ENCODE peak calls at places on chromosomes 3 and 15, in ten cellular contexts. One of them, this sample, is unnamed.

GRCh38 chr15:98800437-98801233 is 152.3 kb downstream of the IGF1R start:
- DNase-seq in body of pancreas: peak; percentile 65
- DNase-seq in stomach: peak; percentile 48
- DNase-seq in tibial nerve: no peak
- DNase-seq in endothelial cell of umbilical vein: peak; percentile 98
- DNase-seq in heart left ventricle: no peak
- DNase-seq in HCT116: peak; percentile 59
- DNase-seq in A549: peak; percentile 81
- DNase-seq in thyroid gland: peak; percentile 53
- DNase-seq in adrenal gland: peak; percentile 58
- DNase-seq in this sample: peak; percentile 64

GRCh38 chr15:101657968-101658784 is 6.0 kb upstream of the TM2D3 start:
- DNase-seq in adrenal gland: no peak
- DNase-seq in tibial nerve: no peak
- DNase-seq in endothelial cell of umbilical vein: peak; percentile 56
- DNase-seq in A549: no peak
- DNase-seq in HCT116: no peak
- DNase-seq in heart left ventricle: peak; percentile 61
- DNase-seq in body of pancreas: peak; percentile 58
- DNase-seq in thyroid gland: peak; percentile 93
- DNase-seq in stomach: no peak
- DNase-seq in this sample: no peak

GRCh38 chr15:25643120-25643519 is 204.3 kb upstream of the UBE3A start:
- DNase-seq in tibial nerve: no peak
- DNase-seq in thyroid gland: no peak
- DNase-seq in stomach: no peak
- DNase-seq in adrenal gland: no peak
- DNase-seq in A549: no peak
- DNase-seq in endothelial cell of umbilical vein: no peak
- DNase-seq in heart left ventricle: no peak
- DNase-seq in HCT116: no peak
- DNase-seq in body of pancreas: no peak
- DNase-seq in this sample: no peak

GRCh38 chr3:65596511-65597224 is 442.1 kb downstream of the MAGI1 start:
- DNase-seq in heart left ventricle: no peak
- DNase-seq in adrenal gland: no peak
- DNase-seq in tibial nerve: no peak
- DNase-seq in thyroid gland: no peak
- DNase-seq in stomach: no peak
- DNase-seq in body of pancreas: no peak
- DNase-seq in A549: no peak
- DNase-seq in HCT116: no peak
- DNase-seq in endothelial cell of umbilical vein: no peak
- DNase-seq in this sample: no peak

GRCh38 chr3:34843479-34843870 is 795.9 kb upstream of the ARPP21 start:
- DNase-seq in tibial nerve: no peak
- DNase-seq in thyroid gland: no peak
- DNase-seq in HCT116: no peak
- DNase-seq in body of pancreas: no peak
- DNase-seq in heart left ventricle: no peak
- DNase-seq in A549: no peak
- DNase-seq in stomach: no peak
- DNase-seq in adrenal gland: no peak
- DNase-seq in endothelial cell of umbilical vein: no peak
- DNase-seq in this sample: no peak

GRCh38 chr3:89332311-89333159 is 225.1 kb downstream of the EPHA3 start:
- DNase-seq in thyroid gland: no peak
- DNase-seq in heart left ventricle: no peak
- DNase-seq in stomach: no peak
- DNase-seq in HCT116: no peak
- DNase-seq in tibial nerve: no peak
- DNase-seq in A549: no peak
- DNase-seq in endothelial cell of umbilical vein: no peak
- DNase-seq in adrenal gland: no peak
- DNase-seq in body of pancreas: no peak
- DNase-seq in this sample: no peak

GRCh38 chr3:56885879-56886647 is 84.3 kb upstream of the ARHGEF3 start:
- DNase-seq in stomach: no peak
- DNase-seq in endothelial cell of umbilical vein: no peak
- DNase-seq in A549: no peak
- DNase-seq in body of pancreas: no peak
- DNase-seq in heart left ventricle: no peak
- DNase-seq in adrenal gland: no peak
- DNase-seq in tibial nerve: no peak
- DNase-seq in thyroid gland: no peak
- DNase-seq in HCT116: no peak
- DNase-seq in this sample: no peak

GRCh38 chr3:9732753-9733115 is 1.2 kb downstream of the BRPF1 start:
- DNase-seq in endothelial cell of umbilical vein: peak; percentile 11
- DNase-seq in A549: no peak
- DNase-seq in heart left ventricle: no peak
- DNase-seq in adrenal gland: no peak
- DNase-seq in HCT116: no peak
- DNase-seq in body of pancreas: no peak
- DNase-seq in stomach: no peak
- DNase-seq in tibial nerve: no peak
- DNase-seq in thyroid gland: peak; percentile 41
- DNase-seq in this sample: no peak

GRCh38 chr3:171598990-171599389 is 138.8 kb upstream of the TNIK start:
- DNase-seq in heart left ventricle: no peak
- DNase-seq in endothelial cell of umbilical vein: no peak
- DNase-seq in stomach: no peak
- DNase-seq in A549: no peak
- DNase-seq in body of pancreas: no peak
- DNase-seq in HCT116: no peak
- DNase-seq in adrenal gland: no peak
- DNase-seq in thyroid gland: no peak
- DNase-seq in tibial nerve: no peak
- DNase-seq in this sample: no peak

GRCh38 chr15:98154863-98155262 is 194.4 kb downstream of the ARRDC4 start:
- DNase-seq in HCT116: no peak
- DNase-seq in adrenal gland: no peak
- DNase-seq in endothelial cell of umbilical vein: no peak
- DNase-seq in body of pancreas: no peak
- DNase-seq in stomach: no peak
- DNase-seq in tibial nerve: no peak
- DNase-seq in thyroid gland: no peak
- DNase-seq in heart left ventricle: no peak
- DNase-seq in A549: peak; percentile 18
- DNase-seq in this sample: no peak

GRCh38 chr3:11272913-11273574 is 847 bp downstream of the ATG7 start:
- DNase-seq in heart left ventricle: no peak
- DNase-seq in HCT116: no peak
- DNase-seq in stomach: no peak
- DNase-seq in body of pancreas: no peak
- DNase-seq in A549: no peak
- DNase-seq in thyroid gland: no peak
- DNase-seq in endothelial cell of umbilical vein: no peak
- DNase-seq in tibial nerve: no peak
- DNase-seq in adrenal gland: no peak
- DNase-seq in this sample: no peak

GRCh38 chr3:16179771-16180736 is 5.6 kb downstream of the GALNT15 start:
- DNase-seq in heart left ventricle: no peak
- DNase-seq in thyroid gland: no peak
- DNase-seq in tibial nerve: no peak
- DNase-seq in HCT116: no peak
- DNase-seq in endothelial cell of umbilical vein: no peak
- DNase-seq in adrenal gland: no peak
- DNase-seq in body of pancreas: no peak
- DNase-seq in A549: no peak
- DNase-seq in stomach: no peak
- DNase-seq in this sample: no peak

GRCh38 chr3:104820959-104821358 is 545.8 kb upstream of the ALCAM start:
- DNase-seq in heart left ventricle: no peak
- DNase-seq in A549: no peak
- DNase-seq in tibial nerve: no peak
- DNase-seq in thyroid gland: no peak
- DNase-seq in HCT116: no peak
- DNase-seq in endothelial cell of umbilical vein: no peak
- DNase-seq in adrenal gland: no peak
- DNase-seq in body of pancreas: no peak
- DNase-seq in stomach: no peak
- DNase-seq in this sample: no peak
- TF ChIP-seq POLR2A in heart left ventricle: no peak
- TF ChIP-seq POLR2A in A549: no peak
- TF ChIP-seq POLR2A in tibial nerve: no peak
- TF ChIP-seq POLR2A in thyroid gland: no peak
- TF ChIP-seq POLR2A in HCT116: no peak
- TF ChIP-seq POLR2A in endothelial cell of umbilical vein: no peak
- TF ChIP-seq POLR2A in adrenal gland: no peak
- TF ChIP-seq POLR2A in body of pancreas: no peak
- TF ChIP-seq POLR2A in stomach: no peak
- TF ChIP-seq POLR2A in this sample: no peak

GRCh38 chr3:117706731-117707130 is 997.2 kb downstream of the TUSC7 start:
- DNase-seq in body of pancreas: no peak
- DNase-seq in thyroid gland: no peak
- DNase-seq in HCT116: no peak
- DNase-seq in tibial nerve: no peak
- DNase-seq in heart left ventricle: no peak
- DNase-seq in adrenal gland: no peak
- DNase-seq in endothelial cell of umbilical vein: no peak
- DNase-seq in A549: no peak
- DNase-seq in stomach: no peak
- DNase-seq in this sample: no peak
- H3K27ac ChIP-seq in body of pancreas: no peak overlapping the region
- H3K27ac ChIP-seq in thyroid gland: no peak overlapping the region
- H3K27ac ChIP-seq in HCT116: no peak overlapping the region
- H3K27ac ChIP-seq in tibial nerve: no peak overlapping the region
- H3K27ac ChIP-seq in heart left ventricle: no peak overlapping the region
- H3K27ac ChIP-seq in adrenal gland: no peak overlapping the region
- H3K27ac ChIP-seq in endothelial cell of umbilical vein: no peak overlapping the region
- H3K27ac ChIP-seq in A549: no peak overlapping the region
- H3K27ac ChIP-seq in stomach: no peak overlapping the region
- H3K27ac ChIP-seq in this sample: no peak overlapping the region

DNA sequence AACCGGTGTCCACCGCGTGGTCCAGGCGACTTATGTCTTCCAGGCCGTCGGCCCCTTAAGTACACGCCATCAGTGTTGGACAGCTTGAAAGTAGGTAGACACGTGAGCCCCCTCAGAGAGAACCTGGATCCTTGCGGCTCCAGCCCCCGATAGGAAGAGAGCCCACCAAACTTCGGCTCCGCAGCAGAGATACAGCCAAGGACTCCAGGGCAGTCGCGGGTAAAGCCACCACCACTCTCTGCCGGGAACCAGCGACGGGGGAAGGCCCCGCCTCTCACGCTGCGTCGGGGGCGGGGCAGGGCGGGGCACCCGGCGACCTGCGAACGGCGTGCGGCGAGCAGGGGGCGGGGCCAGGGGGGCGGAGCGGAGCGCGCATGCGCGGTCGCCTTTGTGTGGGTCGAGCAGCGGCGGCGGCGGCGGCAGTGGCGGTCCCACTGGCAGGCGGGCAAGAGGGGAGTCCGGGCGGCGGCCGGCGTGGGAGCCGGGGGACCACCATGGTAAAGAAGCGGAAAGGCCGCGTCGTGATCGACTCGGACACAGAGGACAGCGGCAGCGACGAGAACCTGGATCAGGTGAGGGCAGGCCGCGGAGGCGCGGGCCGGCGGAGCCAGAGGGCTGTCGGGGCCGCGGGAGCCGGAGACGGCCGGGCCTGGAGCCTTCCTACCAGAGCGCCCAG is at the start of gene RTF1:
- DNase-seq in endothelial cell of umbilical vein: peak; percentile 94
- DNase-seq in heart left ventricle: peak; percentile 97
- DNase-seq in HCT116: peak; percentile 71
- DNase-seq in A549: peak; percentile 84
- DNase-seq in stomach: peak; percentile 97
- DNase-seq in tibial nerve: peak; percentile 90
- DNase-seq in thyroid gland: peak; percentile 94
- DNase-seq in body of pancreas: peak; percentile 95
- DNase-seq in adrenal gland: peak; percentile 96
- DNase-seq in this sample: peak; percentile 96
- TF ChIP-seq POLR2A in endothelial cell of umbilical vein: peak; percentile 83
- TF ChIP-seq POLR2A in heart left ventricle: no peak
- TF ChIP-seq POLR2A in HCT116: peak; percentile 75
- TF ChIP-seq POLR2A in A549: peak; percentile 77
- TF ChIP-seq POLR2A in stomach: no peak
- TF ChIP-seq POLR2A in tibial nerve: peak; percentile 52
- TF ChIP-seq POLR2A in thyroid gland: peak; percentile 92
- TF ChIP-seq POLR2A in body of pancreas: peak; percentile 66
- TF ChIP-seq POLR2A in adrenal gland: peak; percentile 80
- TF ChIP-seq POLR2A in this sample: no peak

GRCh38 chr3:13545952-13546454 is 2.9 kb upstream of the FBLN2 start:
- DNase-seq in adrenal gland: no peak
- DNase-seq in HCT116: no peak
- DNase-seq in heart left ventricle: no peak
- DNase-seq in tibial nerve: no peak
- DNase-seq in body of pancreas: no peak
- DNase-seq in thyroid gland: no peak
- DNase-seq in A549: no peak
- DNase-seq in endothelial cell of umbilical vein: no peak
- DNase-seq in stomach: no peak
- DNase-seq in this sample: no peak

GRCh38 chr3:13544951-13545651 is 3.8 kb upstream of the FBLN2 start:
- DNase-seq in heart left ventricle: no peak
- DNase-seq in stomach: no peak
- DNase-seq in A549: no peak
- DNase-seq in body of pancreas: no peak
- DNase-seq in adrenal gland: no peak
- DNase-seq in endothelial cell of umbilical vein: no peak
- DNase-seq in tibial nerve: no peak
- DNase-seq in thyroid gland: no peak
- DNase-seq in HCT116: no peak
- DNase-seq in this sample: no peak

GRCh38 chr3:13547591-13548371 is 1.1 kb upstream of the FBLN2 start:
- DNase-seq in stomach: no peak
- DNase-seq in endothelial cell of umbilical vein: no peak
- DNase-seq in heart left ventricle: no peak
- DNase-seq in thyroid gland: no peak
- DNase-seq in body of pancreas: no peak
- DNase-seq in tibial nerve: no peak
- DNase-seq in adrenal gland: no peak
- DNase-seq in HCT116: no peak
- DNase-seq in A549: no peak
- DNase-seq in this sample: no peak

GRCh38 chr3:13548696-13549512 is at the start of gene FBLN2:
- DNase-seq in tibial nerve: no peak
- DNase-seq in body of pancreas: no peak
- DNase-seq in thyroid gland: peak; percentile 47
- DNase-seq in endothelial cell of umbilical vein: no peak
- DNase-seq in adrenal gland: no peak
- DNase-seq in stomach: peak; percentile 33
- DNase-seq in heart left ventricle: peak; percentile 63
- DNase-seq in A549: no peak
- DNase-seq in HCT116: no peak
- DNase-seq in this sample: peak; percentile 73

DNA sequence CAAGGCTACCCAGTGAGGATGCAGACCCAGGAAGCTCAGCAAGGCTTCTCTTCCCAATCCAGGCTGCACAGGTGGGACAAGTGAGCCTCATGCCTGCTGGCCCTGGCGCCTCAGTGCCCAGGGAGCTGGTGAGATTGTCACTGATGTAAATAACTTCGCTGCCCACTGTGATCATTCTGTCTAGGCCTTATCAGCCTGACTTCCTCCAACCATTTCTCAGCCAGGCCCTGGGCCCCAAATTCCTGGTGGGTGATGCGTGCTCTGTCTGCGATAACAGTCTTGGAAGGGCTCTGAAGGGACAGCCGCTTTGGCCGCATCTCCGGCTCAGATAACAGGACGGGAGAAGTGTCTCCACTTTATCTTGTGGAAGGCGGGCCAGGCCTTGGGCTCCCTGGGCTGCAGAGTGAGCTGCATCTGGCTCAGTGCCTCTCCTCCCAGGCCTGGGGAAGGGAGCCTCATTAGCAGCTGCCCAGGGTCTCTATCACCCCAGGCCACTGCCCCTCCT is 2.2 kb upstream of the FBLN2 start:
- DNase-seq in HCT116: no peak
- DNase-seq in stomach: no peak
- DNase-seq in A549: peak; percentile 35
- DNase-seq in thyroid gland: no peak
- DNase-seq in endothelial cell of umbilical vein: no peak
- DNase-seq in adrenal gland: no peak
- DNase-seq in heart left ventricle: no peak
- DNase-seq in tibial nerve: no peak
- DNase-seq in body of pancreas: no peak
- DNase-seq in this sample: peak; percentile 89
- H3K27ac ChIP-seq in HCT116: no peak overlapping the region
- H3K27ac ChIP-seq in stomach: no peak overlapping the region
- H3K27ac ChIP-seq in A549: peak overlapping the region; percentile 86
- H3K27ac ChIP-seq in thyroid gland: peak overlapping the region; percentile 22
- H3K27ac ChIP-seq in endothelial cell of umbilical vein: no peak overlapping the region
- H3K27ac ChIP-seq in adrenal gland: no peak overlapping the region
- H3K27ac ChIP-seq in heart left ventricle: peak overlapping the region; percentile 78
- H3K27ac ChIP-seq in tibial nerve: peak overlapping the region; percentile 27
- H3K27ac ChIP-seq in body of pancreas: no peak overlapping the region
- H3K27ac ChIP-seq in this sample: peak overlapping the region; percentile 62

This sample was measured in testis.